ENCODE peak calls at places on chromosomes 5 and 9, in four cellular contexts. One of them, this sample, is unnamed. For H3K4me1, the result is how much of the 10 kb centered on the place peaks cover.

GRCh38 chr9:111038336-111039202 is at the start of gene LPAR1:
- DNase-seq in heart left ventricle: peak
- DNase-seq in esophagus muscularis mucosa: no peak
- DNase-seq in sigmoid colon: peak
- DNase-seq in this sample: peak

GRCh38 chr5:178582291-178582690 is 7.9 kb downstream of the COL23A1 start:
- DNase-seq in heart left ventricle: no peak
- DNase-seq in esophagus muscularis mucosa: peak
- DNase-seq in sigmoid colon: no peak
- DNase-seq in this sample: no peak

GRCh38 chr5:91266184-91266705 is 116.9 kb downstream of the ARRDC3 start:
- DNase-seq in heart left ventricle: no peak
- DNase-seq in esophagus muscularis mucosa: no peak
- DNase-seq in sigmoid colon: no peak
- DNase-seq in this sample: no peak

GRCh38 chr9:26058111-26058895 is 380.1 kb upstream of the TUSC1 start:
- DNase-seq in heart left ventricle: no peak
- DNase-seq in esophagus muscularis mucosa: no peak
- DNase-seq in sigmoid colon: no peak
- DNase-seq in this sample: no peak

GRCh38 chr9:16245756-16246440 is 624.6 kb downstream of the BNC2 start:
- DNase-seq in heart left ventricle: no peak
- DNase-seq in esophagus muscularis mucosa: no peak
- DNase-seq in sigmoid colon: no peak
- DNase-seq in this sample: no peak

GRCh38 chr5:112757468-112758208 is 20.0 kb downstream of the APC start:
- DNase-seq in heart left ventricle: no peak
- DNase-seq in esophagus muscularis mucosa: no peak
- DNase-seq in sigmoid colon: no peak
- DNase-seq in this sample: no peak

GRCh38 chr5:71932131-71932635 is 175.1 kb upstream of the MAP1B start:
- DNase-seq in heart left ventricle: no peak
- DNase-seq in esophagus muscularis mucosa: peak
- DNase-seq in sigmoid colon: no peak
- DNase-seq in this sample: no peak

GRCh38 chr5:58241383-58241782 is 218.5 kb downstream of the PLK2 start:
- DNase-seq in heart left ventricle: peak
- DNase-seq in esophagus muscularis mucosa: no peak
- DNase-seq in sigmoid colon: no peak
- DNase-seq in this sample: no peak

GRCh38 chr9:97394881-97395280 is 17.0 kb upstream of the TDRD7 start:
- DNase-seq in heart left ventricle: no peak
- DNase-seq in esophagus muscularis mucosa: no peak
- DNase-seq in sigmoid colon: no peak
- DNase-seq in this sample: no peak

GRCh38 chr9:4962085-4962484 is 23.0 kb upstream of the JAK2 start:
- DNase-seq in heart left ventricle: no peak
- DNase-seq in esophagus muscularis mucosa: no peak
- DNase-seq in sigmoid colon: no peak
- DNase-seq in this sample: no peak

DNA sequence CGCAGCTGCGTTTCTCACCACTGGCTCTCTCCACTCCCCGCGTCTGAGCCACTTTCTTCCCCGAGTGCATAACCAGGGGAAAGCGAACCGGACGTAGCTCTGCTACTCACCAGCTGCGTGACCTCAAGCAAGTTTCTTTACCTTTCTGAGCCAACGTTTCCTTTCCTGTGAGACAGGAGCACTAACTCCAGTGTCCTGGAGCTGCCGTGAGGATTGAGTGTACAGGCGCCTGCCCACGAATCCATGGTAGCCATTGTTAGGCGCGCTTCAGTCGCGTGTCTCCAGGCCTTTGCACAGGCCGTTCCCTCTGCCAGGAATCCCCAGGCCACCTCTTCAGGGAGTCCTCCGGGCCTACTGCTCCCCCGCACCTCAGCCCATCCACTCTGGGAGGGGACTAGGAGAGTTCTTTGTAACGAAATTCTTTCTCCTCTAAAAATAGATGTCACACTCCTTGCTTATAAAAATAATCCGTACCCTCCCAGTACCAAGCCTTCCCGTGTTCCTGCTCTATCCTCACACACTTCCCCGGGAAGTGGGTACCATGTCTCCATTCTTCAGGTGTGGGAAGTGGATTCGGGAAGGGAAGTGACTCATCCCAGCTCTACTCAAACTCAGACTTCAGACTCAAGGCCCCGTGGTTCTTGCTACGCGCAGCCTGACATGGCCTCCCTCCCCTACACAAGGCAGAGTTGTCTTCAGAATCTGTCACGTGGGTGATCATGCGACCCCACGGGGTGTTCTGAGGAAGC is 16.2 kb upstream of the CRB2 start:
- DNase-seq in heart left ventricle: peak
- DNase-seq in esophagus muscularis mucosa: no peak
- DNase-seq in sigmoid colon: no peak
- DNase-seq in this sample: no peak
- H3K4me3 ChIP-seq in heart left ventricle: peak
- H3K4me3 ChIP-seq in esophagus muscularis mucosa: peak
- H3K4me3 ChIP-seq in sigmoid colon: peak
- H3K4me3 ChIP-seq in this sample: peak

GRCh38 chr5:137605377-137605776 is 106.3 kb upstream of the SPOCK1 start:
- DNase-seq in heart left ventricle: no peak
- DNase-seq in esophagus muscularis mucosa: no peak
- DNase-seq in sigmoid colon: no peak
- DNase-seq in this sample: no peak
- TF ChIP-seq CTCF in heart left ventricle: no peak
- TF ChIP-seq CTCF in esophagus muscularis mucosa: no peak
- TF ChIP-seq CTCF in sigmoid colon: no peak
- TF ChIP-seq CTCF in this sample: no peak

GRCh38 chr5:144297083-144297482 is 126.4 kb downstream of the KCTD16 start:
- DNase-seq in heart left ventricle: no peak
- DNase-seq in esophagus muscularis mucosa: no peak
- DNase-seq in sigmoid colon: no peak
- DNase-seq in this sample: no peak

GRCh38 chr5:144298658-144299057 is 128.0 kb downstream of the KCTD16 start:
- DNase-seq in heart left ventricle: no peak
- DNase-seq in esophagus muscularis mucosa: no peak
- DNase-seq in sigmoid colon: no peak
- DNase-seq in this sample: no peak

GRCh38 chr5:144292029-144292428 is 121.4 kb downstream of the KCTD16 start:
- DNase-seq in heart left ventricle: no peak
- DNase-seq in esophagus muscularis mucosa: no peak
- DNase-seq in sigmoid colon: no peak
- DNase-seq in this sample: no peak

DNA sequence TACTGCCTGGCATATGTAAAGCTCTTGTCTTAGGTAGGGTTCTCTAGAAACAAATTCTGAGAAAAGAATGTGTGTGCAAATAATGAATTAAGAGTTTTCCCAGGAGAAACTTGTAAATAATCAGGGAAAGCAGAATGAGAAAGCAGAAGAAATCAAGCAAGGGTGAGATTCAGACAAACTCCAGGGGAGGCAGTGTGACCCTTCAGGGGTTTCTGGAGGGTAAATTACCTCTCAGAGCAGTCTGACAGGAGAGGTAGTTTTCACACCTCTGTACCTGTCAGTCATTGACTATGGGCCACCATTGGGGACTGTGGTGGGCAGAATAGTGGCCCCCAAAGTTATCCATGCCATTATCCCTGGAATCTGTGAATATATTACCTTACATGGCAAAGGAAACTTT is 124.6 kb downstream of the KCTD16 start:
- DNase-seq in heart left ventricle: no peak
- DNase-seq in esophagus muscularis mucosa: no peak
- DNase-seq in sigmoid colon: no peak
- DNase-seq in this sample: no peak
- H3K4me1 ChIP-seq in heart left ventricle: under half
- H3K4me1 ChIP-seq in esophagus muscularis mucosa: under half
- H3K4me1 ChIP-seq in sigmoid colon: under half
- H3K4me1 ChIP-seq in this sample: under half

DNA sequence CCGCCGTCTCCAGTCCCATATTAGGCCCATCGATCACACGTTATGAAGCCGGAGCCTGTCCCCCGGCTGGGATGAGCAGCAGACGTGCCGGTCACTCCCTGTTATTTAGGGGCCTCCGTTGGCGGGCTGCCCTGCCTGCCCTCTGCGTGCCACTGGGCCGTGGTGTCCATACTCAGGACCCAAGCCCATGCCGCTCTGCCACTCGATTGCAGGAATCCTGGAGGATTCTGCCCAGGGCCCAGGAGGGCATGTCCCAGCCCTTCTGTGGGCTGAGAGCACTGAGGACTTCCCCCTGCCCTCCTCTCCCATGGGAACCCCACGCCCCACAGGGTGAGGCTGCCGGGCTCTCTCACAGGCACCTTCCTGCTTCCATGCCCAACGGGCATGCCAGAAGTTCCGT is 19.6 kb upstream of the LAMC3 start:
- DNase-seq in heart left ventricle: no peak
- DNase-seq in esophagus muscularis mucosa: no peak
- DNase-seq in sigmoid colon: no peak
- DNase-seq in this sample: no peak
- H3K4me3 ChIP-seq in heart left ventricle: no peak
- H3K4me3 ChIP-seq in esophagus muscularis mucosa: no peak
- H3K4me3 ChIP-seq in sigmoid colon: no peak
- H3K4me3 ChIP-seq in this sample: no peak

GRCh38 chr9:93048706-93049448 is 9.6 kb upstream of the SUSD3 start:
- DNase-seq in heart left ventricle: no peak
- DNase-seq in esophagus muscularis mucosa: no peak
- DNase-seq in sigmoid colon: no peak
- DNase-seq in this sample: no peak

GRCh38 chr9:93049491-93049890 is 9.0 kb upstream of the SUSD3 start:
- DNase-seq in heart left ventricle: no peak
- DNase-seq in esophagus muscularis mucosa: no peak
- DNase-seq in sigmoid colon: no peak
- DNase-seq in this sample: no peak

GRCh38 chr9:93054758-93055704 is 3.5 kb upstream of the SUSD3 start:
- DNase-seq in heart left ventricle: no peak
- DNase-seq in esophagus muscularis mucosa: no peak
- DNase-seq in sigmoid colon: no peak
- DNase-seq in this sample: no peak

GRCh38 chr9:93053781-93054331 is 4.6 kb upstream of the SUSD3 start:
- DNase-seq in heart left ventricle: no peak
- DNase-seq in esophagus muscularis mucosa: no peak
- DNase-seq in sigmoid colon: no peak
- DNase-seq in this sample: no peak

GRCh38 chr9:93052791-93053540 is 5.5 kb upstream of the SUSD3 start:
- DNase-seq in heart left ventricle: no peak
- DNase-seq in esophagus muscularis mucosa: no peak
- DNase-seq in sigmoid colon: no peak
- DNase-seq in this sample: no peak
- TF ChIP-seq CTCF in heart left ventricle: no peak
- TF ChIP-seq CTCF in esophagus muscularis mucosa: no peak
- TF ChIP-seq CTCF in sigmoid colon: no peak
- TF ChIP-seq CTCF in this sample: no peak

DNA sequence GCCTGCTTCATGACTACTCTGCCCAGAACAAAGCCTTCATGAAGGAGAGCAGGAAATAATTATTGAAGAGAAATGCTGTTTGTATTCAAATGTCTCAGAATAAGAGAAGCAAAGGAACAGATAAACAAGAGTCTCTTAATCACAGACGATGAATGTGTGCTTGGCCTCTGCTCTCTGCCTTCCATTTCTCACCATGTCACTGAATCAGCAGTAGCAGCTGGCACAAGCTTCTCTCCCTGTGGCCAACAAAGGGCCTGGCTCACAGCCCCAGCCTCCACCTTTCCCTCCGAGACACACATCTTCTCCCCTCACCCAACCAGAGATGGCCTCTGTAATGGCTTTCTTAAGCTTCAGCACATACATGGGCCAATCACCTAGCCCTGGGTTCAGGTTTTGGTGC is 128.1 kb upstream of the SLIT3 start:
- DNase-seq in heart left ventricle: no peak
- DNase-seq in esophagus muscularis mucosa: no peak
- DNase-seq in sigmoid colon: no peak
- DNase-seq in this sample: no peak
- H3K4me1 ChIP-seq in heart left ventricle: under half
- H3K4me1 ChIP-seq in esophagus muscularis mucosa: under half
- H3K4me1 ChIP-seq in sigmoid colon: under half
- H3K4me1 ChIP-seq in this sample: under half

GRCh38 chr9:121200346-121200745 is 1.3 kb downstream of the RAB14 start:
- DNase-seq in heart left ventricle: no peak
- DNase-seq in esophagus muscularis mucosa: no peak
- DNase-seq in sigmoid colon: no peak
- DNase-seq in this sample: no peak

GRCh38 chr9:121199921-121200320 is 1.7 kb downstream of the RAB14 start:
- DNase-seq in heart left ventricle: no peak
- DNase-seq in esophagus muscularis mucosa: no peak
- DNase-seq in sigmoid colon: no peak
- DNase-seq in this sample: no peak

GRCh38 chr9:121196389-121196788 is 5.3 kb downstream of the RAB14 start:
- DNase-seq in heart left ventricle: no peak
- DNase-seq in esophagus muscularis mucosa: no peak
- DNase-seq in sigmoid colon: no peak
- DNase-seq in this sample: no peak

GRCh38 chr9:121197135-121197534 is 4.5 kb downstream of the RAB14 start:
- DNase-seq in heart left ventricle: no peak
- DNase-seq in esophagus muscularis mucosa: no peak
- DNase-seq in sigmoid colon: no peak
- DNase-seq in this sample: no peak

DNA sequence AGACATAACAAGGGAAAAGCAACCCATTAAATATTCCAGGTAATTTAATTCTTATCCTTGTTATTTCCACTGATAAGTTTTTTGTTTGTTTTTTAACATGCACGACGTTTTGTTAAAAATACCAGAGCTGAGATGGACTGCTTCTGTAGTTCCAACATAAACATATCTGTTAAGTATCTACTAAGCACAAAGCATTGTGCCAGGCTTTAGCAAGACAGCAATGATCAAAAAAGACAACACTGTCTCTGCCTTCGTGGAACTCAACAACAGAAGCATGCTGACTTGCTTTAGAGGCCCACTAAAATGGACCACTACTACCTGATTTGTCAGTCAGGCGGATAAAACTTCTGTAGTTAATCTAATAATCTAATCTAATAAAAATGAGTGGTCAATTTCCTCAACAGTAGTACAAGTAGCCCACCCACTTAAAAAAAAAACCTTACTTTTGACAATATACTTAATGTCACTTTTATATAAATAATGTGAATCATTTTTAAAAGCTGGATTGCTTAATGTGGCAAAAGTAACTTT is 3.1 kb downstream of the RAB14 start:
- DNase-seq in heart left ventricle: no peak
- DNase-seq in esophagus muscularis mucosa: no peak
- DNase-seq in sigmoid colon: no peak
- DNase-seq in this sample: no peak
- H3K4me3 ChIP-seq in heart left ventricle: no peak
- H3K4me3 ChIP-seq in esophagus muscularis mucosa: no peak
- H3K4me3 ChIP-seq in sigmoid colon: no peak
- H3K4me3 ChIP-seq in this sample: peak

This sample was measured in upper lobe of right lung.